ENCODE peak calls at places on chromosomes 12 and 14, in six cellular contexts. One of them, this sample, is unnamed.

GRCh38 chr12:52043386-52044212 is 7.6 kb upstream of the NR4A1 start:
- DNase-seq in AG09309: no peak
- DNase-seq in activated CD8-positive, alpha-beta memory T cell treated with anti-CD3 and anti-CD28 coated beads for 4 hours: no peak
- DNase-seq in ovary: peak
- DNase-seq in Daoy: no peak
- DNase-seq in Karpas-422: no peak
- DNase-seq in this sample: no peak

GRCh38 chr12:120261951-120262851 is 3.3 kb downstream of the PXN start:
- DNase-seq in activated CD8-positive, alpha-beta memory T cell treated with anti-CD3 and anti-CD28 coated beads for 4 hours: no peak
- DNase-seq in AG09309: no peak
- DNase-seq in Daoy: peak
- DNase-seq in Karpas-422: no peak
- DNase-seq in ovary: no peak
- DNase-seq in this sample: no peak

GRCh38 chr12:5258498-5258897 is 173.4 kb upstream of the NTF3 start:
- DNase-seq in Daoy: peak
- DNase-seq in ovary: no peak
- DNase-seq in Karpas-422: no peak
- DNase-seq in activated CD8-positive, alpha-beta memory T cell treated with anti-CD3 and anti-CD28 coated beads for 4 hours: no peak
- DNase-seq in AG09309: peak
- DNase-seq in this sample: no peak

GRCh38 chr12:64609543-64610091 is 678 bp upstream of the RASSF3 start:
- DNase-seq in Daoy: no peak
- DNase-seq in activated CD8-positive, alpha-beta memory T cell treated with anti-CD3 and anti-CD28 coated beads for 4 hours: no peak
- DNase-seq in AG09309: no peak
- DNase-seq in Karpas-422: no peak
- DNase-seq in ovary: no peak
- DNase-seq in this sample: no peak

GRCh38 chr12:6647083-6647604 is at the start of gene ACRBP:
- DNase-seq in AG09309: no peak
- DNase-seq in ovary: peak
- DNase-seq in Daoy: peak
- DNase-seq in activated CD8-positive, alpha-beta memory T cell treated with anti-CD3 and anti-CD28 coated beads for 4 hours: no peak
- DNase-seq in Karpas-422: no peak
- DNase-seq in this sample: no peak

GRCh38 chr12:7642876-7643309 is 22.8 kb downstream of the APOBEC1 start:
- DNase-seq in ovary: no peak
- DNase-seq in Karpas-422: peak
- DNase-seq in AG09309: no peak
- DNase-seq in Daoy: peak
- DNase-seq in activated CD8-positive, alpha-beta memory T cell treated with anti-CD3 and anti-CD28 coated beads for 4 hours: no peak
- DNase-seq in this sample: no peak

GRCh38 chr12:57268264-57268663 is 17.3 kb upstream of the STAC3 start:
- DNase-seq in activated CD8-positive, alpha-beta memory T cell treated with anti-CD3 and anti-CD28 coated beads for 4 hours: no peak
- DNase-seq in AG09309: no peak
- DNase-seq in ovary: no peak
- DNase-seq in Daoy: no peak
- DNase-seq in Karpas-422: no peak
- DNase-seq in this sample: no peak

GRCh38 chr14:63641473-63642228 is at the start of gene WDR89:
- DNase-seq in Daoy: peak
- DNase-seq in activated CD8-positive, alpha-beta memory T cell treated with anti-CD3 and anti-CD28 coated beads for 4 hours: peak
- DNase-seq in AG09309: peak
- DNase-seq in Karpas-422: peak
- DNase-seq in ovary: peak
- DNase-seq in this sample: peak

GRCh38 chr14:101358726-101359125 is 202.6 kb upstream of the DIO3 start:
- DNase-seq in ovary: peak
- DNase-seq in AG09309: no peak
- DNase-seq in Daoy: no peak
- DNase-seq in activated CD8-positive, alpha-beta memory T cell treated with anti-CD3 and anti-CD28 coated beads for 4 hours: no peak
- DNase-seq in Karpas-422: no peak
- DNase-seq in this sample: no peak

GRCh38 chr12:12216349-12217017 is 50.4 kb downstream of the LRP6 start:
- DNase-seq in Karpas-422: no peak
- DNase-seq in Daoy: no peak
- DNase-seq in ovary: no peak
- DNase-seq in activated CD8-positive, alpha-beta memory T cell treated with anti-CD3 and anti-CD28 coated beads for 4 hours: no peak
- DNase-seq in AG09309: no peak
- DNase-seq in this sample: no peak